ENCODE peak calls at places on chromosomes 1 and 21, in nine cellular contexts. D is naive thymus-derived CD4-positive, alpha-beta T cell; I is H1; E is hepatocyte; Q is IMR-90; F is Karpas-422; O is AG04450; Y is heart right ventricle; Z is heart left ventricle. C is an unnamed sample.

GRCh38 chr1:93350875-93351274 is 5.2 kb downstream of the DR1 start:
- DNase-seq in D (no peak), I (no peak), E (no peak), Q (no peak), F (no peak), O (no peak), Y (no peak), Z (no peak), C (no peak)

GRCh38 chr1:78676347-78676982 is 26.8 kb downstream of the IFI44 start:
- DNase-seq in D (peak), I (no peak), E (peak), Q (peak), F (peak), O (peak), Y (no peak), Z (no peak), C (no peak)

GRCh38 chr1:212760126-212760823 is 31.3 kb downstream of the NSL1 start:
- DNase-seq in D (no peak), I (peak), E (peak), Q (no peak), F (peak), O (no peak), Y (no peak), Z (no peak), C (no peak)

GRCh38 chr1:84538599-84538998 is 32.2 kb upstream of the GNG5 start:
- DNase-seq in D (no peak), I (no peak), E (no peak), Q (no peak), F (no peak), O (no peak), Y (no peak), Z (no peak), C (no peak)

GRCh38 chr1:2148691-2149090 is 45.9 kb downstream of the FAAP20 start:
- DNase-seq in D (peak), I (no peak), E (no peak), Q (no peak), F (no peak), O (no peak), Y (no peak), Z (no peak), C (no peak)

GRCh38 chr1:243213045-243213787 is 41.9 kb downstream of the CEP170 start:
- DNase-seq in D (no peak), I (no peak), E (peak), Q (peak), F (peak), O (peak), Y (no peak), Z (no peak), C (no peak)

GRCh38 chr1:196897158-196897828 is 9.4 kb downstream of the CFHR4 start:
- DNase-seq in D (no peak), I (peak), E (no peak), Q (no peak), F (no peak), O (no peak), Y (no peak), Z (no peak), C (no peak)

GRCh38 chr1:42201986-42202385 is 37.4 kb upstream of the GUCA2A start:
- DNase-seq in D (no peak), I (no peak), E (no peak), Q (no peak), F (no peak), O (no peak), Y (no peak), Z (no peak), C (no peak)

GRCh38 chr1:43870306-43870705 is 63.3 kb upstream of the ARTN start:
- DNase-seq in D (no peak), I (no peak), E (no peak), Q (no peak), F (no peak), O (no peak), Y (no peak), Z (no peak), C (no peak)

GRCh38 chr1:43866201-43866600 is 67.4 kb upstream of the ARTN start:
- DNase-seq in D (no peak), I (no peak), E (no peak), Q (no peak), F (no peak), O (no peak), Y (no peak), Z (no peak), C (no peak)

GRCh38 chr1:43867946-43868740 is 65.5 kb upstream of the ARTN start:
- DNase-seq in D (no peak), I (no peak), E (no peak), Q (peak), F (no peak), O (no peak), Y (no peak), Z (no peak), C (no peak)

GRCh38 chr1:43872280-43872679 is 61.3 kb upstream of the ARTN start:
- DNase-seq in D (no peak), I (no peak), E (no peak), Q (no peak), F (no peak), O (no peak), Y (no peak), Z (peak), C (no peak)

DNA sequence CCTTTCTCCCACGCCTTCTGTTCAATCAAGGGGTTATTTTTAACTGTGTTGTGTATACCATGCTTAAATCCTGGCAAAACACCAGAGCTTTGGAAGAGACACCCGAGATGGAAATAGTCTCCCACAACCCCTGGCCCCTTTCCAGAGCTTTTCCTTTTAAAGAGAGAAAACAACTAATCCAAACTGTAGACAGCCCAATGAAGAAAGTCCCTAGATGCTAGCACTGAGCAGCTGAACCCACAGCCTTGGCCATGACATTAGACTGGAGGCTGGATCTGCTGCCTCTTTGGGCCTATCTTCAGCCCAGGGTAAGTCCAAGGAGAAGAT is 64.9 kb upstream of the ARTN start:
- DNase-seq in D (no peak), I (no peak), E (peak), Q (peak), F (no peak), O (peak), Y (no peak), Z (peak), C (no peak)
- H3K27ac ChIP-seq in D (no peak), I (no peak), E (no peak), Q (no peak), F (no peak), O (peak), Y (no peak), Z (peak), C (no peak)

DNA sequence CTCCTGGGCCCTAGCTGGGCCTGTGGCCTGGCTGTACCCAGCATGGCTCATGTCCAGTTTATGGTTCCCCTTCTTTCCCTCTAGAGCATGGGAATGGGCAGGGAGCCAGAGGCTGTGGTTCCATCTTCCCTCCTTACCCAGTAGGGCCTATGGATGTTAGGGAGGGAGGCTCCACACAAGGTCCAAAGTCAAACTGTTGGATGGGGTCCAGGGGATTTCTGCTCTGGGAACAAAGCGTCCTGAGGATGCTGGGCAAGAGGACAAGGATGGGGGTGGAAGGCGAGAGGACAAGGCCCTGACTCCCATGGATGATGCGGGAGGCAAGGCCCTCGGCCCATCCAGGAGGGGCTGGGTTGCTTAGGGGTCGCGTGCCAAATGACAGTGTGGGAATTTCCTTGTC is 17.3 kb downstream of the CSF1 start:
- DNase-seq in D (no peak), I (no peak), E (peak), Q (peak), F (no peak), O (no peak), Y (peak), Z (peak), C (no peak)
- H3K4me3 ChIP-seq in D (no peak), I (no peak), E (no peak), Q (no peak), F (no peak), O (no peak), Y (no peak), Z (no peak), C (no peak)

DNA sequence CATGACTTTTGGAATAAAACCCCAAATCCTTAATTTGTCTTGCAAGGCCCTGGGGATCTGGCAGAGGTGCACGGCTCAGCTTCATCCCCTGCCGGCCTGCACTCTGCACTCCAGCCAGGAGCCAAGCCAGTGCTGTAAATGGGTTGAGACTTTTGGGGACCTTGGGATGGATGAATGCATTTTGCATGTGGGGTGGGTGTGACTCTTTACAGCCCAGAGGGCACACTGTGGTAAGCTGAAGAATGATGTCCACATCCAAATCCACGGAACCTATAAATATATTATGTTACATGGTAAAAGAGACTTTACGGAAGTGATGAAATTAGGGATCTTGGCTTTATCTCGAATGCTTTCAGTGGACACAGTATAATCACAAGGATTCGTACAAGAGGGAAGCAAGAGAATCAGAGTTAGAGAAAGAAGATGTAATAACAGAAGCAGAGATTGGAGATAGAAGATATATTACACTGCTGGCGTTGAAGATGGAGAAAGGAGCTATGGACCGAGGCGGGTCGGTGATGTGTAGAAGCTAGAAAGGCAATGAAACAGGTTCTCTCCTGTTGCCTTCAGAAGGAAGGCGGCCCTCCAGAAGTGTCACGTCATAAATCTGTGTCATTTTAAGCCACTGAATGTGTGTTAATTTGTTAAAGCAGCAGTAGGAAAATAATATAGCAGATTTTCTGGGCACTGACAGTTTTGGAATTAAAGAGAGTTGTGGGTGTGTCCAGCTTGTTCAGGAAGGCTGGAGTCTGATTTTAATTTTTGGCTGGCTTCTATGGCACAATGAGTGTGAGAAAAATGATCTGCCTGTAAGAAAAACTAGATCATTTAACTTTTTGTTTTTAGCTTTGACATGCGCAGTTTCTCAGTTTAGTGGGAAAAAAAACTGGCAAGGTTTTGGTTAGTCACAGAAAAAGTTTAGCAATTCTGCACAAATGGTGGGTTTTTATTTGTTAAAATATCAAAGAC is 177.6 kb downstream of the EDEM3 start:
- DNase-seq in D (no peak), I (no peak), E (no peak), Q (no peak), F (no peak), O (no peak), Y (no peak), Z (no peak), C (no peak)
- H3K27ac ChIP-seq in D (no peak), I (no peak), E (no peak), Q (no peak), F (no peak), O (no peak), Y (peak), Z (peak), C (no peak)

GRCh38 chr1:56133517-56134472 is 445.6 kb downstream of the PLPP3 start:
- DNase-seq in D (no peak), I (no peak), E (no peak), Q (no peak), F (no peak), O (no peak), Y (no peak), Z (no peak), C (no peak)
- H3K4me3 ChIP-seq in D (no peak), I (no peak), E (no peak), Q (no peak), F (no peak), O (no peak), Y (no peak), Z (no peak), C (no peak)

GRCh38 chr1:185645201-185645640 is 89.0 kb upstream of the HMCN1 start:
- DNase-seq in D (no peak), I (no peak), E (no peak), Q (no peak), F (no peak), O (no peak), Y (no peak), Z (no peak), C (peak)
- H3K27ac ChIP-seq in D (no peak), I (peak), E (peak), Q (peak), F (no peak), O (no peak), Y (no peak), Z (peak), C (peak)

GRCh38 chr21:44846485-44847260 is 26.8 kb downstream of the PTTG1IP start:
- DNase-seq in D (peak), I (no peak), E (peak), Q (peak), F (no peak), O (no peak), Y (no peak), Z (peak), C (no peak)
- H3K4me3 ChIP-seq in D (peak), I (peak), E (no peak), Q (no peak), F (no peak), O (no peak), Y (peak), Z (peak), C (no peak)